ENCODE peak calls at places on chromosomes 2 and 18, in eight cellular contexts. One of them, this sample, is unnamed.

GRCh38 chr2:174546519-174547506 is 50.8 kb downstream of the WIPF1 start:
- DNase-seq in stimulated activated CD4-positive, alpha-beta T cell treated with anti-CD3 and anti-CD28 coated beads, Interleukin-12 subunit alpha, Interleukin-12 subunit beta, amount 100 ng/mL, for 48 hours: peak
- DNase-seq in GM18507: no peak
- DNase-seq in cardiac muscle cell: peak
- DNase-seq in cerebellar cortex: peak
- DNase-seq in lower lobe of right lung: no peak
- DNase-seq in fibroblast of pulmonary artery: peak
- DNase-seq in NCI-H2081: peak
- DNase-seq in this sample: peak

GRCh38 chr2:185970148-185970852 is 231.7 kb downstream of the FSIP2 start:
- DNase-seq in cerebellar cortex: no peak
- DNase-seq in cardiac muscle cell: no peak
- DNase-seq in NCI-H2081: no peak
- DNase-seq in lower lobe of right lung: no peak
- DNase-seq in GM18507: no peak
- DNase-seq in stimulated activated CD4-positive, alpha-beta T cell treated with anti-CD3 and anti-CD28 coated beads, Interleukin-12 subunit alpha, Interleukin-12 subunit beta, amount 100 ng/mL, for 48 hours: no peak
- DNase-seq in fibroblast of pulmonary artery: no peak
- DNase-seq in this sample: no peak

GRCh38 chr2:171957061-171957460 is 34.8 kb downstream of the HAT1 start:
- DNase-seq in fibroblast of pulmonary artery: peak
- DNase-seq in cerebellar cortex: peak
- DNase-seq in GM18507: no peak
- DNase-seq in lower lobe of right lung: no peak
- DNase-seq in stimulated activated CD4-positive, alpha-beta T cell treated with anti-CD3 and anti-CD28 coated beads, Interleukin-12 subunit alpha, Interleukin-12 subunit beta, amount 100 ng/mL, for 48 hours: no peak
- DNase-seq in NCI-H2081: peak
- DNase-seq in cardiac muscle cell: peak
- DNase-seq in this sample: no peak

GRCh38 chr2:197673142-197673541 is 2.2 kb downstream of the RFTN2 start:
- DNase-seq in NCI-H2081: no peak
- DNase-seq in fibroblast of pulmonary artery: no peak
- DNase-seq in stimulated activated CD4-positive, alpha-beta T cell treated with anti-CD3 and anti-CD28 coated beads, Interleukin-12 subunit alpha, Interleukin-12 subunit beta, amount 100 ng/mL, for 48 hours: no peak
- DNase-seq in cardiac muscle cell: no peak
- DNase-seq in GM18507: no peak
- DNase-seq in cerebellar cortex: no peak
- DNase-seq in lower lobe of right lung: no peak
- DNase-seq in this sample: no peak

GRCh38 chr18:68428026-68428425 is 286.9 kb downstream of the TMX3 start:
- DNase-seq in NCI-H2081: no peak
- DNase-seq in cardiac muscle cell: peak
- DNase-seq in fibroblast of pulmonary artery: peak
- DNase-seq in GM18507: no peak
- DNase-seq in cerebellar cortex: peak
- DNase-seq in stimulated activated CD4-positive, alpha-beta T cell treated with anti-CD3 and anti-CD28 coated beads, Interleukin-12 subunit alpha, Interleukin-12 subunit beta, amount 100 ng/mL, for 48 hours: no peak
- DNase-seq in lower lobe of right lung: no peak
- DNase-seq in this sample: no peak

GRCh38 chr2:72139471-72139870 is 8.2 kb downstream of the CYP26B1 start:
- DNase-seq in cerebellar cortex: no peak
- DNase-seq in fibroblast of pulmonary artery: no peak
- DNase-seq in lower lobe of right lung: no peak
- DNase-seq in stimulated activated CD4-positive, alpha-beta T cell treated with anti-CD3 and anti-CD28 coated beads, Interleukin-12 subunit alpha, Interleukin-12 subunit beta, amount 100 ng/mL, for 48 hours: no peak
- DNase-seq in NCI-H2081: no peak
- DNase-seq in GM18507: no peak
- DNase-seq in cardiac muscle cell: no peak
- DNase-seq in this sample: no peak

GRCh38 chr2:165044505-165045303 is 89.4 kb upstream of the SLC38A11 start:
- DNase-seq in fibroblast of pulmonary artery: no peak
- DNase-seq in GM18507: no peak
- DNase-seq in stimulated activated CD4-positive, alpha-beta T cell treated with anti-CD3 and anti-CD28 coated beads, Interleukin-12 subunit alpha, Interleukin-12 subunit beta, amount 100 ng/mL, for 48 hours: no peak
- DNase-seq in lower lobe of right lung: no peak
- DNase-seq in cerebellar cortex: no peak
- DNase-seq in NCI-H2081: no peak
- DNase-seq in cardiac muscle cell: no peak
- DNase-seq in this sample: no peak

GRCh38 chr2:169734172-169734847 is 678 bp downstream of the KLHL23 start:
- DNase-seq in NCI-H2081: peak
- DNase-seq in cardiac muscle cell: peak
- DNase-seq in stimulated activated CD4-positive, alpha-beta T cell treated with anti-CD3 and anti-CD28 coated beads, Interleukin-12 subunit alpha, Interleukin-12 subunit beta, amount 100 ng/mL, for 48 hours: no peak
- DNase-seq in cerebellar cortex: peak
- DNase-seq in fibroblast of pulmonary artery: no peak
- DNase-seq in GM18507: no peak
- DNase-seq in lower lobe of right lung: no peak
- DNase-seq in this sample: peak

GRCh38 chr2:62287895-62288589 is 92.1 kb downstream of the B3GNT2 start:
- DNase-seq in stimulated activated CD4-positive, alpha-beta T cell treated with anti-CD3 and anti-CD28 coated beads, Interleukin-12 subunit alpha, Interleukin-12 subunit beta, amount 100 ng/mL, for 48 hours: peak
- DNase-seq in cardiac muscle cell: peak
- DNase-seq in lower lobe of right lung: peak
- DNase-seq in GM18507: no peak
- DNase-seq in cerebellar cortex: no peak
- DNase-seq in NCI-H2081: peak
- DNase-seq in fibroblast of pulmonary artery: peak
- DNase-seq in this sample: no peak

GRCh38 chr18:22683196-22683676 is 249.9 kb upstream of the RBBP8 start:
- DNase-seq in NCI-H2081: peak
- DNase-seq in lower lobe of right lung: no peak
- DNase-seq in GM18507: no peak
- DNase-seq in fibroblast of pulmonary artery: peak
- DNase-seq in stimulated activated CD4-positive, alpha-beta T cell treated with anti-CD3 and anti-CD28 coated beads, Interleukin-12 subunit alpha, Interleukin-12 subunit beta, amount 100 ng/mL, for 48 hours: no peak
- DNase-seq in cerebellar cortex: no peak
- DNase-seq in cardiac muscle cell: peak
- DNase-seq in this sample: peak